ENCODE peak calls at places on chromosomes 13 and 19, in eight cellular contexts. B is thoracic aorta, T is heart right ventricle, I is mammary epithelial cell, A is uterus, R is WTC11, W is cardiac muscle cell, F is epithelial cell of esophagus. Z is an unnamed sample.

GRCh38 chr13:100597253-100597652 is 8.7 kb upstream of the GGACT start:
- DNase-seq in B (no peak), T (no peak), I (no peak), A (no peak), R (no peak), W (no peak), F (no peak), Z (no peak)

GRCh38 chr19:46745521-46746280 is at the start of gene FKRP:
- DNase-seq in B (no peak), T (no peak), I (no peak), A (peak; percentile 48), R (peak; percentile 47), W (no peak), F (no peak), Z (no peak)

GRCh38 chr19:31555634-31556215 is 206.5 kb upstream of the TSHZ3 start:
- DNase-seq in B (no peak), T (no peak), I (no peak), A (no peak), R (no peak), W (no peak), F (no peak), Z (no peak)

GRCh38 chr13:98650376-98651107 is 73.6 kb upstream of the STK24 start:
- DNase-seq in B (no peak), T (no peak), I (no peak), A (no peak), R (no peak), W (no peak), F (peak; percentile 88), Z (no peak)

GRCh38 chr13:33798023-33798422 is 19.9 kb upstream of the RFC3 start:
- DNase-seq in B (no peak), T (no peak), I (no peak), A (no peak), R (no peak), W (no peak), F (no peak), Z (no peak)

GRCh38 chr13:83162493-83162892 is 719.8 kb downstream of the SLITRK1 start:
- DNase-seq in B (no peak), T (no peak), I (no peak), A (no peak), R (no peak), W (peak; percentile 32), F (no peak), Z (no peak)

GRCh38 chr19:9535934-9536333 is 2.5 kb downstream of the ZNF426 start:
- DNase-seq in B (no peak), T (no peak), I (peak; percentile 23), A (no peak), R (no peak), W (no peak), F (peak; percentile 41), Z (no peak)

GRCh38 chr19:42461700-42462324 is 19.1 kb upstream of the CXCL17 start:
- DNase-seq in B (no peak), T (peak; percentile 12), I (peak; percentile 63), A (no peak), R (no peak), W (no peak), F (no peak), Z (no peak)

GRCh38 chr19:1590641-1591397 is 1.8 kb downstream of the MBD3 start:
- DNase-seq in B (no peak), T (no peak), I (no peak), A (no peak), R (peak; percentile 43), W (peak; percentile 31), F (peak; percentile 46), Z (peak; percentile 45)
- TF ChIP-seq CTCF in B (no peak), T (no peak), I (peak; percentile 59), A (no peak), R (no peak), W (peak; percentile 44), F (peak; percentile 47), Z (peak; percentile 16)

GRCh38 chr13:85970727-85971126 is 171.5 kb upstream of the SLITRK6 start:
- DNase-seq in B (no peak), T (no peak), I (no peak), A (no peak), R (no peak), W (peak; percentile 17), F (peak; percentile 40), Z (peak; percentile 25)
- TF ChIP-seq CTCF in B (no peak), T (no peak), I (peak; percentile 31), A (no peak), R (no peak), W (no peak), F (peak; percentile 13), Z (peak; percentile 34)

DNA sequence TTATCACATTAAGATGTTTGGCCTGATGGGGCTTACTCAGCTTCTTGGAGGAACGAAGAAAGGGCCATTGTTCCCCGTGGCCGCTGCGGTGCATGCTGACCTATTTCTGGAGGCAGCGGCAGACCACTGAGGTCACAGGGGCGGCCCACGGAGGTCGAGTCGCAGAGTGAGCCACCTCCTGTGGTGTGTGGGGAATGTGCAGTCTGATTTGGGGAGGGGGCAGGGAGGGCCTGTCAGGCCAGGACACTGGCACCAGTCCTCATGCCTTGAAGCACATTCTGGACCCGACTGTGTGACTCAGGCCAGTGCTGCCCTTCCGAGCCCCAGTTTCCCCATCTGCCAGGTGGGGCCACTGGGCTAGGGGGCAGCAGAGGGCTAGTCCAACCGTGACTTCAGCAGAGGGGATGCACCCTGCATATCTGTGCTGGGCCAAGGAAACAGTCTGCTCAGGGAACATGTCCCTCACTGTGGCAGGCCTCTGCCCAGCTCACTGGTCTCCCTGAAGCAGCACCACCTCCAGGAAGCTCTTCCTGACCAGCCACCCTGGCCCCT is 6.3 kb downstream of the SLC7A10 start:
- DNase-seq in B (no peak), T (no peak), I (peak; percentile 68), A (no peak), R (peak; percentile 59), W (peak; percentile 83), F (no peak), Z (no peak)
- TF ChIP-seq CTCF in B (no peak), T (no peak), I (peak; percentile 31), A (no peak), R (peak; percentile 15), W (peak; percentile 52), F (no peak), Z (no peak)

GRCh38 chr19:41452584-41453275 is 9.8 kb downstream of the ERICH4 start:
- DNase-seq in B (no peak), T (no peak), I (no peak), A (no peak), R (no peak), W (no peak), F (no peak), Z (no peak)
- TF ChIP-seq CTCF in B (no peak), T (no peak), I (no peak), A (no peak), R (no peak), W (no peak), F (no peak), Z (no peak)

GRCh38 chr19:23686622-23687423 is at the start of gene ZNF675:
- DNase-seq in B (peak; percentile 80), T (peak; percentile 95), I (peak; percentile 90), A (peak; percentile 85), R (peak; percentile 92), W (peak; percentile 93), F (peak; percentile 95), Z (peak; percentile 96)
- TF ChIP-seq CTCF in B (no peak), T (no peak), I (peak; percentile 27), A (no peak), R (no peak), W (no peak), F (no peak), Z (no peak)

GRCh38 chr13:72781461-72782439 is at the start of the genes DIS3 and PIBF1:
- DNase-seq in B (peak; percentile 92), T (peak; percentile 98), I (peak; percentile 99), A (peak; percentile 97), R (peak; percentile 96), W (peak; percentile 99), F (peak; percentile 99), Z (peak; percentile 99)
- TF ChIP-seq CTCF in B (no peak), T (no peak), I (peak; percentile 25), A (no peak), R (no peak), W (no peak), F (peak; percentile 8), Z (no peak)